ENCODE peak calls at places on chromosomes 16 and 17, in six cellular contexts. One of them, this sample, is unnamed.

GRCh38 chr16:12081048-12081404 is 104.5 kb downstream of the SNX29 start:
- DNase-seq in NCI-H1092: no peak
- DNase-seq in NCI-H510A treated with DMSO at 0.1 percent for 48 hours: no peak
- DNase-seq in posterior cingulate gyrus: no peak
- DNase-seq in amniotic stem cell: no peak
- DNase-seq in iris pigment epithelial cell: no peak
- DNase-seq in this sample: no peak

GRCh38 chr17:17087424-17088103 is 45.3 kb downstream of the MPRIP start:
- DNase-seq in NCI-H1092: no peak
- DNase-seq in NCI-H510A treated with DMSO at 0.1 percent for 48 hours: no peak
- DNase-seq in posterior cingulate gyrus: no peak
- DNase-seq in amniotic stem cell: no peak
- DNase-seq in iris pigment epithelial cell: no peak
- DNase-seq in this sample: peak

GRCh38 chr17:48211011-48211410 is 103.4 kb downstream of the SNX11 start:
- DNase-seq in NCI-H1092: no peak
- DNase-seq in NCI-H510A treated with DMSO at 0.1 percent for 48 hours: no peak
- DNase-seq in posterior cingulate gyrus: no peak
- DNase-seq in amniotic stem cell: no peak
- DNase-seq in iris pigment epithelial cell: no peak
- DNase-seq in this sample: no peak

GRCh38 chr17:66422181-66422580 is 119.8 kb downstream of the PRKCA start:
- DNase-seq in NCI-H1092: no peak
- DNase-seq in NCI-H510A treated with DMSO at 0.1 percent for 48 hours: no peak
- DNase-seq in posterior cingulate gyrus: no peak
- DNase-seq in amniotic stem cell: no peak
- DNase-seq in iris pigment epithelial cell: peak
- DNase-seq in this sample: peak

GRCh38 chr17:77131919-77132318 is 8.8 kb upstream of the SEC14L1 start:
- DNase-seq in NCI-H1092: no peak
- DNase-seq in NCI-H510A treated with DMSO at 0.1 percent for 48 hours: no peak
- DNase-seq in posterior cingulate gyrus: no peak
- DNase-seq in amniotic stem cell: no peak
- DNase-seq in iris pigment epithelial cell: peak
- DNase-seq in this sample: peak

GRCh38 chr16:8850279-8850885 is 18.4 kb downstream of the CARHSP1 start:
- DNase-seq in NCI-H1092: no peak
- DNase-seq in NCI-H510A treated with DMSO at 0.1 percent for 48 hours: no peak
- DNase-seq in posterior cingulate gyrus: no peak
- DNase-seq in amniotic stem cell: no peak
- DNase-seq in iris pigment epithelial cell: peak
- DNase-seq in this sample: peak

GRCh38 chr17:75525806-75526554 is 483 bp downstream of the LLGL2 start:
- DNase-seq in NCI-H1092: no peak
- DNase-seq in NCI-H510A treated with DMSO at 0.1 percent for 48 hours: peak
- DNase-seq in posterior cingulate gyrus: no peak
- DNase-seq in amniotic stem cell: no peak
- DNase-seq in iris pigment epithelial cell: no peak
- DNase-seq in this sample: no peak

GRCh38 chr17:13415877-13416416 is 185.8 kb downstream of the HS3ST3A1 start:
- DNase-seq in NCI-H1092: no peak
- DNase-seq in NCI-H510A treated with DMSO at 0.1 percent for 48 hours: no peak
- DNase-seq in posterior cingulate gyrus: no peak
- DNase-seq in amniotic stem cell: no peak
- DNase-seq in iris pigment epithelial cell: peak
- DNase-seq in this sample: no peak

GRCh38 chr17:1736348-1737281 is 6.1 kb upstream of the SERPINF2 start:
- DNase-seq in NCI-H1092: no peak
- DNase-seq in NCI-H510A treated with DMSO at 0.1 percent for 48 hours: no peak
- DNase-seq in posterior cingulate gyrus: no peak
- DNase-seq in amniotic stem cell: no peak
- DNase-seq in iris pigment epithelial cell: peak
- DNase-seq in this sample: peak

This sample was measured in epithelial cell of esophagus.